ENCODE peak calls at places on chromosomes 6 and 20, in four cellular contexts. Q, O, Z and L are unnamed samples. For H3K4me1, the result is how much of the 10 kb centered on the place peaks cover.

GRCh38 chr6:105077592-105078463 is 102.0 kb downstream of the POPDC3 start:
- DNase-seq in Q (peak), O (peak), Z (peak), L (no peak)

GRCh38 chr6:44192428-44193041 is 24.2 kb upstream of the MYMX start:
- DNase-seq in Q (peak), O (no peak), Z (no peak), L (no peak)

GRCh38 chr20:24560571-24561485 is 91.4 kb downstream of the SYNDIG1 start:
- DNase-seq in Q (no peak), O (no peak), Z (peak), L (no peak)

GRCh38 chr6:77962070-77962469 is 309.2 kb downstream of the MEI4 start:
- DNase-seq in Q (no peak), O (no peak), Z (no peak), L (no peak)

GRCh38 chr6:80640176-80640575 is 533.7 kb downstream of the BCKDHB start:
- DNase-seq in Q (no peak), O (no peak), Z (no peak), L (no peak)

GRCh38 chr6:37256692-37257319 is 766 bp upstream of the TBC1D22B start:
- DNase-seq in Q (peak), O (peak), Z (no peak), L (no peak)

GRCh38 chr6:73695619-73696421 is at the start of gene CD109:
- DNase-seq in Q (peak), O (peak), Z (peak), L (peak)

GRCh38 chr6:62236784-62237183 is 49.2 kb downstream of the KHDRBS2 start:
- DNase-seq in Q (no peak), O (no peak), Z (no peak), L (no peak)

GRCh38 chr6:39061182-39061581 is 12.6 kb downstream of the GLP1R start:
- DNase-seq in Q (no peak), O (no peak), Z (no peak), L (no peak)

GRCh38 chr6:30154709-30155521 is 6.1 kb downstream of the TRIM10 start:
- DNase-seq in Q (no peak), O (peak), Z (peak), L (no peak)

GRCh38 chr6:44593539-44593944 is 206.0 kb downstream of the CDC5L start:
- DNase-seq in Q (peak), O (peak), Z (peak), L (peak)

GRCh38 chr6:128952902-128953301 is 70.0 kb downstream of the LAMA2 start:
- DNase-seq in Q (no peak), O (no peak), Z (no peak), L (no peak)

GRCh38 chr6:42637681-42638080 is 73.9 kb downstream of the UBR2 start:
- DNase-seq in Q (no peak), O (no peak), Z (no peak), L (no peak)

GRCh38 chr6:1901556-1901955 is 291.8 kb downstream of the FOXC1 start:
- DNase-seq in Q (no peak), O (peak), Z (peak), L (no peak)

GRCh38 chr20:51541189-51542032 is 1.1 kb downstream of the NFATC2 start:
- DNase-seq in Q (peak), O (peak), Z (peak), L (peak)

GRCh38 chr6:5125152-5126006 is 40.2 kb downstream of the PPP1R3G start:
- DNase-seq in Q (no peak), O (peak), Z (peak), L (no peak)

GRCh38 chr20:48725589-48725991 is 102.2 kb downstream of the PREX1 start:
- DNase-seq in Q (no peak), O (peak), Z (peak), L (peak)

GRCh38 chr20:21323640-21324039 is 20.5 kb downstream of the XRN2 start:
- DNase-seq in Q (no peak), O (peak), Z (peak), L (no peak)

GRCh38 chr6:3478341-3478740 is 21.5 kb upstream of the SLC22A23 start:
- DNase-seq in Q (no peak), O (no peak), Z (no peak), L (no peak)

GRCh38 chr20:64080013-64080812 is at the start of gene OPRL1:
- DNase-seq in Q (peak), O (no peak), Z (no peak), L (no peak)

GRCh38 chr20:37984018-37984785 is 49.1 kb downstream of the TTI1 start:
- DNase-seq in Q (no peak), O (no peak), Z (no peak), L (no peak)

GRCh38 chr6:105603779-105604592 is 201.1 kb upstream of the PREP start:
- DNase-seq in Q (no peak), O (peak), Z (no peak), L (no peak)

GRCh38 chr6:135478626-135479025 is 18.9 kb downstream of the AHI1 start:
- DNase-seq in Q (no peak), O (no peak), Z (no peak), L (no peak)

GRCh38 chr6:18513253-18513798 is 126.2 kb downstream of the RNF144B start:
- DNase-seq in Q (no peak), O (no peak), Z (no peak), L (no peak)

DNA sequence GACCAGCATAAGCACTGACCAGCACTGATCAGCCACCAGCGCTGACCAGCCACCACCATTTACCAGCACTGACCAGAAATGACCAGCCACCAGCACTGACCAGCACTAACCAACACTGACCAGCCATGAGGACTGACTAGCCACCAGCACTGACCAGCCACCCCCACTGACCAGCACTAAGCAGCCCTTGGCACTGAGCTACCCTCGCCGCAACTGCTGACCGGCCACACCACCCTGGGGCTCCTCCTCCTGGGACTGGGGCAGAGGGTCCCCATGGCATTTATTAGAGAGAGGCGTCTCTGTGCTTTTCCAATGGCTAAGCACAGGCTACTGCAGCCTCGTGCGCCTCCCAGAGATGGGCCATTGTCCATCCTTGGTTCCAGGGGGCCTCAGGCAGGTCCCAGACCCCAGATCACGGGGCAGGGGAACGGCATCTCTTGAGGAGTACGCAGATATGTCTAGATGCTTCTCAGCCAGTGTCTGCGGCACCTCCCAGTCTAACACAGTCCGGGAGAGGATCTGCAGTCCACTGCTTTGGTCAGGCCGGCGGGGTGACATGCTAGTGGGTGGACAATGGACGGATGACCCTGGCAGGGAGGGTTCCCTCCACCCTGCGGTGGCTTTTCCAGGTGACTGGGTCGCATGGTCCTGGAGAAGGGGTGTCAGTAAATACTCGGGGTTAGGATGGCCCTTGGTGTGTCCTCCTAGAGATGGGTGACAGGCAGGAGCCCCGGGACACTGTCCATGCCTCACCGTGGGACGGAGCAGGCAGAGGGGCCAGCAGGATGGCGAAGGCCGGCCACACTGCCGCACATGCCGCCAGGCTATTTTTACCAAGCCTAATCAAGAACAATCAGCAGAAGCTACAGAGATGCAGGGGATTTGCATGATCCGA is 168.0 kb downstream of the TAF4 start:
- DNase-seq in Q (no peak), O (no peak), Z (no peak), L (no peak)
- TF ChIP-seq EZH2 in Q (no peak), O (no peak), Z (no peak), L (no peak)

GRCh38 chr6:151495380-151495779 is 1.6 kb downstream of the CCDC170 start:
- DNase-seq in Q (no peak), O (no peak), Z (no peak), L (no peak)
- H3K4me1 ChIP-seq in Q (under half), O (under half), Z (under half), L (under half)

GRCh38 chr20:32586291-32586690 is 1.2 kb upstream of the NOL4L start:
- DNase-seq in Q (no peak), O (no peak), Z (no peak), L (no peak)

GRCh38 chr20:32583581-32584045 is 1.5 kb downstream of the NOL4L start:
- DNase-seq in Q (peak), O (no peak), Z (no peak), L (no peak)

GRCh38 chr20:32585011-32585518 is at the start of gene NOL4L:
- DNase-seq in Q (peak), O (no peak), Z (no peak), L (peak)

GRCh38 chr20:32588040-32588439 is 2.9 kb upstream of the NOL4L start:
- DNase-seq in Q (no peak), O (no peak), Z (no peak), L (no peak)

GRCh38 chr20:32585519-32586127 is 490 bp upstream of the NOL4L start:
- DNase-seq in Q (peak), O (no peak), Z (no peak), L (no peak)
- TF ChIP-seq EZH2 in Q (peak), O (peak), Z (peak), L (peak)

DNA sequence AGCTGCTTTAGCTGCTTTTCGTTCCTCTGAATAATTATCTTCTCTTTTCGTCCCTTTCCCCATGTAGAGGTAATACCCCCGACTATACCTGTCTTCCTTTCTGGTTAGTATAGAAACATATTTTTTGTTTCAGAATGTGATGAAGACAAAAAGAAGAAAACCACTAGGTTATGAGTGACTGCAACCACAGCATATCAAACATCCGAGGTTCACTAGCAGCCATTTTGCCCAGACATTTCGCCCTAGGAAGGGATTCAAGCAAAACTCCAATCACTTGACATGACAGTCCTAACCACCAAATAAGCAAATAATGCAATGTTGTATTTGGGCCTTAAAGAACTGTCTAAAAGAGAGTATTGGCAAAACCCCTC is 9.4 kb downstream of the SNX5 start:
- DNase-seq in Q (no peak), O (no peak), Z (no peak), L (no peak)
- H3K4me1 ChIP-seq in Q (under half), O (under half), Z (under half), L (half or more)

GRCh38 chr20:46342045-46342378 is 33.7 kb upstream of the CDH22 start:
- DNase-seq in Q (no peak), O (no peak), Z (no peak), L (no peak)

GRCh38 chr20:46343358-46344357 is 35.4 kb upstream of the CDH22 start:
- DNase-seq in Q (no peak), O (no peak), Z (no peak), L (no peak)

GRCh38 chr20:46341374-46342044 is 33.2 kb upstream of the CDH22 start:
- DNase-seq in Q (peak), O (no peak), Z (no peak), L (no peak)

GRCh38 chr20:46344488-46345162 is 36.3 kb upstream of the CDH22 start:
- DNase-seq in Q (no peak), O (no peak), Z (no peak), L (no peak)

GRCh38 chr20:46342451-46343357 is 34.4 kb upstream of the CDH22 start:
- DNase-seq in Q (no peak), O (no peak), Z (no peak), L (no peak)
- TF ChIP-seq EZH2 in Q (no peak), O (peak), Z (no peak), L (no peak)

GRCh38 chr20:32536861-32537656 is 48.1 kb downstream of the NOL4L start:
- DNase-seq in Q (peak), O (no peak), Z (no peak), L (peak)
- H3K4me1 ChIP-seq in Q (under half), O (under half), Z (under half), L (half or more)

DNA sequence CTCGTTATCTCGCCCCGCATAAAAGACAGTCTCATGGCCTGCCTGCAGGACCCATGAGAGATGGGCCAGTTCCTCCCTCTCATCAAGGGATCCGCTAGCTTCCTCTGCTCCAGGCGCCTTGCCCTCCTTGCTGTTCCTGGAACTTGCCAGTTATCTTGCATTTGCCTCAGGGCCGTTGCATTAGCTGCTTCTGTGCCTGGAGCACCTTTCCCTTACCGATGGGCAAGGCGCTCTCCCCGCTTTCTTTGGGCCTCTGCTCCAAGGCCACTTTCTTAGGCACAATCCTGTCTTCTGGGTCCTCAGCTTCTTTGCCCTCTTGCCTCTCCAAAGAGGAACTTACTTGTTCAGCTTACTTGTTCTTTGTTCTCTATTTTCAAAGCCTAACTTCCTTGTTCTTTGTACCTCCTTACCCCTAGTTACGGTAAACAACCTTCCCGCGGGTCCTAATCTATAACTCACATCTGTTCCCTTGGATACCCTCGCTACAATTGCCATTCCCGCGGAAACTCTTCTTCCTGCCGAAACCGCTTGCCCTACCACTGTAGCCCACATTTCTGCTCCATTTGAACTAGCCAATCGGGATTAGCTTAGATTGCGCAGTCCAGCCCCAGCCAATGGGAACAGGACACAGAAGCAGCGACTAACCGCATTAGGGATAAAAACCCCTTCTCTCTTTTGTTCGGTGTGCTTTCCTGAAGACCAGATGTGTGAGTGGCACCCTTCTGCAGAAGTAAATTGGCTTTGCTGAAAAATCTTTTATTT is 887 bp upstream of the NSFL1C start:
- DNase-seq in Q (peak), O (no peak), Z (no peak), L (no peak)
- TF ChIP-seq EZH2 in Q (no peak), O (no peak), Z (no peak), L (no peak)

GRCh38 chr6:40444811-40445210 is 142.4 kb downstream of the LRFN2 start:
- DNase-seq in Q (no peak), O (no peak), Z (no peak), L (peak)

GRCh38 chr6:40443842-40444241 is 143.3 kb downstream of the LRFN2 start:
- DNase-seq in Q (no peak), O (no peak), Z (no peak), L (no peak)

GRCh38 chr6:40441132-40441531 is 146.0 kb downstream of the LRFN2 start:
- DNase-seq in Q (no peak), O (no peak), Z (no peak), L (no peak)

GRCh38 chr6:40442591-40442990 is 144.6 kb downstream of the LRFN2 start:
- DNase-seq in Q (no peak), O (no peak), Z (no peak), L (no peak)

GRCh38 chr6:40444307-40444706 is 142.9 kb downstream of the LRFN2 start:
- DNase-seq in Q (no peak), O (no peak), Z (no peak), L (no peak)
- H3K4me1 ChIP-seq in Q (under half), O (under half), Z (under half), L (under half)

DNA sequence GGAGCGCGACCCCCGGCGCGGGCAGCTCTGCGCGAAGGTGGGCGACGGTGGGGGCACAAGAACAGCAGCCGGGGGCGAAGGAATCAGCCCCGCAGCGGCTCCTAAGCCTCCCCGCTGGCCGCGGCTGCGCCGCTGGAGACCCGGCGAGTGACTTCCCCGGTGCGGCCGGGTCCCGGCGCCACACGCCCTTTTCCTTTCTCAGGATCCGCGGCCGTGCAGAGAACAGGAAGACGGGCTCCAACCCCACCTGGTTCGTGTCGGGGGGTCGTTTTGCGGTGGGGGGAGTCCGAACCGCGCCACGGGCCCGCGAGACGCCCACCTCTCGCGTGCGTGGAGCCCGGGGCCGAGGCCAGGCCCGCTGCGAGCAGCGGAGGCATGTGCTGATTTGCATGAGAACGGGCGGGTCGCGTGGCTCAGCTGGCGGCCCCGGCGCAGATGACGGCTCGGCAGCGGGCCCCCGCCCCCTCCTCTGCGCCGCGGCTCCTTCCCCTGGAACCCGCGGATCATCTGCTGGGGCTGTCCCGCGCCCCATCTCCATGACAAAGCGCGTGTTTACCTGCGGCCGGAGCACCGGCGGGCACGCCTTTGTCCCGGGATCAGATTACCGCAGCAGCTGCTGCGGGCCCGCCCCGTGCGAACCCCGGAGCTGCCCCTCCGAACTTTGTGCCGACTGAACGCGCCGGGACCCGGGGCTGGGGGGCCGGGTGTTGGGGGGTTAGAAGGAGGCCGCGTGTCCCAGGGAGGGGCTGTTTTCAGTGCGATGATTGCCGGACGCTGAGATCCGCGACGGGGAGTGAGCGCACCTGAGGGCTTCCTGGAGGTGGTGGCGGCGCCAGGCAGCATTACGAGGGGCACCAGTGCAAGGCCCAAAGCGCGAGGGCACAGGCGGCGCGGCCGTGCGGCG is 4.9 kb upstream of the DLL1 start:
- DNase-seq in Q (peak), O (no peak), Z (no peak), L (peak)
- TF ChIP-seq EZH2 in Q (peak), O (peak), Z (peak), L (peak)